ENCODE peak calls at places on chromosomes 4 and X, in six cellular contexts. One of them, this sample, is unnamed. For H3K27me3, the result is how much of the 10 kb centered on the place peaks cover.

GRCh38 chrX:134512566-134512965 is 52.6 kb downstream of the HPRT1 start:
- DNase-seq in GM23248: peak
- DNase-seq in mammary epithelial cell: peak
- DNase-seq in fibroblast of lung: peak
- DNase-seq in neuronal stem cell: no peak
- DNase-seq in DND-41: no peak
- DNase-seq in this sample: peak

GRCh38 chr4:1208266-1208961 is 36.0 kb upstream of the SPON2 start:
- DNase-seq in neuronal stem cell: no peak
- DNase-seq in mammary epithelial cell: no peak
- DNase-seq in fibroblast of lung: no peak
- DNase-seq in GM23248: no peak
- DNase-seq in DND-41: no peak
- DNase-seq in this sample: no peak

GRCh38 chr4:40887690-40888089 is 137.9 kb downstream of the NSUN7 start:
- DNase-seq in mammary epithelial cell: no peak
- DNase-seq in DND-41: no peak
- DNase-seq in neuronal stem cell: no peak
- DNase-seq in GM23248: peak
- DNase-seq in fibroblast of lung: peak
- DNase-seq in this sample: peak

GRCh38 chrX:134373736-134374135 is 86.2 kb upstream of the HPRT1 start:
- DNase-seq in mammary epithelial cell: no peak
- DNase-seq in DND-41: no peak
- DNase-seq in GM23248: peak
- DNase-seq in neuronal stem cell: no peak
- DNase-seq in fibroblast of lung: no peak
- DNase-seq in this sample: no peak

GRCh38 chrX:39936886-39937770 is 160.6 kb downstream of the BCOR start:
- DNase-seq in GM23248: no peak
- DNase-seq in neuronal stem cell: no peak
- DNase-seq in fibroblast of lung: no peak
- DNase-seq in mammary epithelial cell: no peak
- DNase-seq in DND-41: peak
- DNase-seq in this sample: no peak

GRCh38 chr4:168615294-168615693 is 118.4 kb downstream of the PALLD start:
- DNase-seq in mammary epithelial cell: no peak
- DNase-seq in GM23248: peak
- DNase-seq in DND-41: no peak
- DNase-seq in fibroblast of lung: peak
- DNase-seq in neuronal stem cell: peak
- DNase-seq in this sample: peak

GRCh38 chr4:145939856-145940255 is 1.2 kb upstream of the ZNF827 start:
- DNase-seq in DND-41: no peak
- DNase-seq in neuronal stem cell: no peak
- DNase-seq in GM23248: peak
- DNase-seq in mammary epithelial cell: peak
- DNase-seq in fibroblast of lung: peak
- DNase-seq in this sample: peak

GRCh38 chr4:164596318-164596878 is 157.5 kb upstream of the SMIM31 start:
- DNase-seq in neuronal stem cell: no peak
- DNase-seq in mammary epithelial cell: no peak
- DNase-seq in DND-41: no peak
- DNase-seq in fibroblast of lung: no peak
- DNase-seq in GM23248: no peak
- DNase-seq in this sample: no peak

GRCh38 chrX:150405006-150405405 is 41.9 kb downstream of the MAMLD1 start:
- DNase-seq in GM23248: no peak
- DNase-seq in DND-41: no peak
- DNase-seq in mammary epithelial cell: no peak
- DNase-seq in neuronal stem cell: no peak
- DNase-seq in fibroblast of lung: peak
- DNase-seq in this sample: peak

GRCh38 chrX:153411255-153411987 is at the start of gene ZFP92:
- DNase-seq in neuronal stem cell: no peak
- DNase-seq in fibroblast of lung: no peak
- DNase-seq in mammary epithelial cell: no peak
- DNase-seq in DND-41: no peak
- DNase-seq in GM23248: peak
- DNase-seq in this sample: no peak

GRCh38 chr4:169143335-169143734 is 127.4 kb downstream of the SH3RF1 start:
- DNase-seq in fibroblast of lung: no peak
- DNase-seq in mammary epithelial cell: no peak
- DNase-seq in GM23248: no peak
- DNase-seq in DND-41: no peak
- DNase-seq in neuronal stem cell: no peak
- DNase-seq in this sample: no peak

GRCh38 chrX:153944140-153944799 is at the start of gene RENBP:
- DNase-seq in mammary epithelial cell: no peak
- DNase-seq in neuronal stem cell: no peak
- DNase-seq in GM23248: no peak
- DNase-seq in DND-41: peak
- DNase-seq in fibroblast of lung: no peak
- DNase-seq in this sample: no peak

GRCh38 chr4:170138580-170139194 is 48.9 kb upstream of the AADAT start:
- DNase-seq in fibroblast of lung: peak
- DNase-seq in neuronal stem cell: peak
- DNase-seq in DND-41: peak
- DNase-seq in mammary epithelial cell: peak
- DNase-seq in GM23248: peak
- DNase-seq in this sample: peak

GRCh38 chr4:176377705-176378302 is 58.0 kb downstream of the SPCS3 start:
- DNase-seq in GM23248: peak
- DNase-seq in mammary epithelial cell: peak
- DNase-seq in DND-41: no peak
- DNase-seq in fibroblast of lung: peak
- DNase-seq in neuronal stem cell: no peak
- DNase-seq in this sample: peak

GRCh38 chrX:15336023-15336413 is 695 bp upstream of the PIGA start:
- DNase-seq in fibroblast of lung: peak
- DNase-seq in mammary epithelial cell: peak
- DNase-seq in DND-41: no peak
- DNase-seq in GM23248: peak
- DNase-seq in neuronal stem cell: no peak
- DNase-seq in this sample: peak

GRCh38 chr4:75869100-75869499 is 33.2 kb downstream of the PPEF2 start:
- DNase-seq in GM23248: no peak
- DNase-seq in mammary epithelial cell: no peak
- DNase-seq in DND-41: no peak
- DNase-seq in neuronal stem cell: no peak
- DNase-seq in fibroblast of lung: no peak
- DNase-seq in this sample: no peak

GRCh38 chr4:181157647-181158046 is 1085.6 kb upstream of the TENM3 start:
- DNase-seq in fibroblast of lung: no peak
- DNase-seq in mammary epithelial cell: no peak
- DNase-seq in neuronal stem cell: no peak
- DNase-seq in DND-41: no peak
- DNase-seq in GM23248: no peak
- DNase-seq in this sample: no peak

GRCh38 chr4:179465131-179465797 is 2023.0 kb upstream of the AGA start:
- DNase-seq in neuronal stem cell: no peak
- DNase-seq in GM23248: no peak
- DNase-seq in mammary epithelial cell: no peak
- DNase-seq in fibroblast of lung: peak
- DNase-seq in DND-41: no peak
- DNase-seq in this sample: peak

GRCh38 chr4:132227349-132228165 is 921.5 kb upstream of the PCDH10 start:
- DNase-seq in DND-41: no peak
- DNase-seq in GM23248: peak
- DNase-seq in mammary epithelial cell: peak
- DNase-seq in neuronal stem cell: no peak
- DNase-seq in fibroblast of lung: peak
- DNase-seq in this sample: peak

GRCh38 chr4:53003959-53004358 is 141.8 kb downstream of the RASL11B start:
- DNase-seq in fibroblast of lung: peak
- DNase-seq in mammary epithelial cell: no peak
- DNase-seq in DND-41: no peak
- DNase-seq in neuronal stem cell: no peak
- DNase-seq in GM23248: peak
- DNase-seq in this sample: peak

GRCh38 chr4:73434311-73434710 is 1.7 kb upstream of the AFP start:
- DNase-seq in fibroblast of lung: peak
- DNase-seq in DND-41: no peak
- DNase-seq in neuronal stem cell: no peak
- DNase-seq in GM23248: peak
- DNase-seq in mammary epithelial cell: no peak
- DNase-seq in this sample: no peak

GRCh38 chrX:152638443-152638904 is 779 bp downstream of the GABRQ start:
- DNase-seq in GM23248: no peak
- DNase-seq in DND-41: no peak
- DNase-seq in mammary epithelial cell: no peak
- DNase-seq in neuronal stem cell: no peak
- DNase-seq in fibroblast of lung: no peak
- DNase-seq in this sample: no peak

GRCh38 chrX:115449742-115450141 is 111.2 kb upstream of the PLS3 start:
- DNase-seq in DND-41: no peak
- DNase-seq in GM23248: no peak
- DNase-seq in mammary epithelial cell: no peak
- DNase-seq in fibroblast of lung: peak
- DNase-seq in neuronal stem cell: no peak
- DNase-seq in this sample: peak

GRCh38 chrX:134013092-134013497 is 27.7 kb upstream of the GPC3 start:
- DNase-seq in neuronal stem cell: no peak
- DNase-seq in GM23248: peak
- DNase-seq in fibroblast of lung: peak
- DNase-seq in mammary epithelial cell: peak
- DNase-seq in DND-41: no peak
- DNase-seq in this sample: no peak

GRCh38 chr4:70544279-70544870 is 26.0 kb downstream of the AMTN start:
- DNase-seq in DND-41: no peak
- DNase-seq in fibroblast of lung: peak
- DNase-seq in mammary epithelial cell: peak
- DNase-seq in neuronal stem cell: peak
- DNase-seq in GM23248: peak
- DNase-seq in this sample: no peak

GRCh38 chr4:70533791-70534190 is 15.4 kb downstream of the AMTN start:
- DNase-seq in neuronal stem cell: no peak
- DNase-seq in mammary epithelial cell: no peak
- DNase-seq in fibroblast of lung: no peak
- DNase-seq in GM23248: no peak
- DNase-seq in DND-41: no peak
- DNase-seq in this sample: no peak

GRCh38 chr4:70533211-70533610 is 14.8 kb downstream of the AMTN start:
- DNase-seq in mammary epithelial cell: no peak
- DNase-seq in fibroblast of lung: no peak
- DNase-seq in GM23248: no peak
- DNase-seq in neuronal stem cell: no peak
- DNase-seq in DND-41: no peak
- DNase-seq in this sample: no peak

GRCh38 chr4:70538869-70539268 is 20.5 kb downstream of the AMTN start:
- DNase-seq in fibroblast of lung: no peak
- DNase-seq in mammary epithelial cell: no peak
- DNase-seq in DND-41: no peak
- DNase-seq in GM23248: no peak
- DNase-seq in neuronal stem cell: no peak
- DNase-seq in this sample: no peak
- H3K27me3 ChIP-seq in fibroblast of lung: under half
- H3K27me3 ChIP-seq in mammary epithelial cell: under half
- H3K27me3 ChIP-seq in DND-41: under half
- H3K27me3 ChIP-seq in GM23248: under half
- H3K27me3 ChIP-seq in neuronal stem cell: under half
- H3K27me3 ChIP-seq in this sample: under half

GRCh38 chr4:152605031-152605430 is 69.1 kb upstream of the FBXW7 start:
- DNase-seq in mammary epithelial cell: no peak
- DNase-seq in fibroblast of lung: no peak
- DNase-seq in GM23248: no peak
- DNase-seq in neuronal stem cell: no peak
- DNase-seq in DND-41: no peak
- DNase-seq in this sample: no peak
- H2AFZ ChIP-seq in mammary epithelial cell: no peak
- H2AFZ ChIP-seq in fibroblast of lung: no peak
- H2AFZ ChIP-seq in GM23248: no peak
- H2AFZ ChIP-seq in neuronal stem cell: no peak
- H2AFZ ChIP-seq in DND-41: no peak
- H2AFZ ChIP-seq in this sample: no peak

DNA sequence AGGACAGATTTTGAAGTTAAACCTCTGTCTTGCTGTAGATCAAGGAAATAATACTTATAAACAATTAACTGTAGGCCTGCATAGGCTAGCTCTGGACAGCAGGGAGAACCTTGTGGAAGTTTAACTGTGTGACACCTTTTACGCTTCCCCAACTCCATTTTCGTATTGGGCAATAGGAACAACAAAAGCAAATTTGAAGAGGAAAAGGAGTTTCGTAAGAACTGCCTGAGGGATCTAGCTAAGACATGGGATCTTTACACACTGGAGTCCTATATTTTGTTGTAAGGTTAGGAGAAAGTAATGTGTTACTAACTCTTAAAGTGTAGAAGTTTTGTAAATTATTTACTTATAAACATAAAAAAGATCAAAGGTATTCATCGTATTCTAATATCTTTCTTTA is 324.9 kb upstream of the CASK start:
- DNase-seq in neuronal stem cell: no peak
- DNase-seq in GM23248: no peak
- DNase-seq in mammary epithelial cell: peak
- DNase-seq in fibroblast of lung: no peak
- DNase-seq in DND-41: no peak
- DNase-seq in this sample: no peak
- H3K27me3 ChIP-seq in neuronal stem cell: under half
- H3K27me3 ChIP-seq in GM23248: under half
- H3K27me3 ChIP-seq in mammary epithelial cell: under half
- H3K27me3 ChIP-seq in fibroblast of lung: under half
- H3K27me3 ChIP-seq in DND-41: under half
- H3K27me3 ChIP-seq in this sample: under half

DNA sequence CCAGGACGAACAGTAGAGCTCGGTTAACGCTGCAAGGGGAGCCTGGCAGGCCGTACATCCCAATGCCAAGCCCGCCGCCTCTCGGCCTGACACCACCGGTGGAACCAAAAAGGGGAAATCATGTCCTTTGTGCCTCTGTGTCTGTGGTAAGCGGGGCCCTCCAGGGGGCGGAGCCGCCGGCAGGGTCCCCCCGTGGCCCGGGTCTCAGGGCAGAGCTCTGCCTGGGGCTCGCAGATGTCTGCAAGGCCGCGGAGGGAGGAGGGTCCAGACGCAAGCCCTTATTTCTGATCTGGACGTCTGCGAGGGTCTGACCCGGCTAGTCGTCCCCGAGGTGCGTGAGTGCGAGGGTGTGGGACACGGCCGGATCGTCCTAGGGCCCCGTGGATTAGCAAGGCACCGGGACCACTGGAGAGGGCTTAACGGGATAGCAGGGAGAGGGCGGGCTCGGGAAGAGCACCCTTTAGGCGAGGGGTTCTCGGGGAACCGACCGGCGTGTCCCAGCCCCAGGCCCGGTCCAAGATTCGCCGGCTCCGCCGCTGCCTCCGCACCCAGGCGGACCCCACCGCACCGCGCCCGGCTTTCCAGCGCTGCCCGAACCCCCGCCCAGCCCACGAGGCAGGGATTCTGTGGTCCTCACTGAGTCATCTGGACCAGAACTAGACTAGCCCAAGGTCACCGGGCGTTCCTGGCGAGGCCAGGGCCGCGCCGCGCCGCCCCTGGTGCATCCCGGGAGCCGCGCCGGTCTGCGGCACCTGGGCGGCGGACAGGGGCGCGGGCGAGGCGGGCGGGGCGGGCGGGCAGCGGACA is 858 bp upstream of the FAM193A start:
- DNase-seq in neuronal stem cell: peak
- DNase-seq in mammary epithelial cell: no peak
- DNase-seq in GM23248: peak
- DNase-seq in DND-41: peak
- DNase-seq in fibroblast of lung: peak
- DNase-seq in this sample: peak
- H2AFZ ChIP-seq in neuronal stem cell: peak
- H2AFZ ChIP-seq in mammary epithelial cell: peak
- H2AFZ ChIP-seq in GM23248: peak
- H2AFZ ChIP-seq in DND-41: peak
- H2AFZ ChIP-seq in fibroblast of lung: peak
- H2AFZ ChIP-seq in this sample: peak